ENCODE peak calls at places on chromosomes 12 and 14, in four cellular contexts. T is A549, P is BE2C, V is kidney epithelial cell. B is an unnamed sample.
A peak's percentile ranks its signal among the peaks of the same experiment; 100 is the strongest.

GRCh38 chr12:3077572-3078081 is 448 bp downstream of the TSPAN9 start:
- DNase-seq in T (no peak), P (no peak), V (no peak), B (no peak)

GRCh38 chr14:73231874-73232851 is 5.1 kb upstream of the PAPLN start:
- DNase-seq in T (peak; percentile 73), P (peak; percentile 53), V (no peak), B (no peak)

GRCh38 chr12:46839964-46840363 is 14.2 kb upstream of the SLC38A4 start:
- DNase-seq in T (no peak), P (no peak), V (no peak), B (no peak)

GRCh38 chr14:32576088-32576795 is 247.1 kb downstream of the AKAP6 start:
- DNase-seq in T (peak; percentile 55), P (peak; percentile 34), V (no peak), B (peak; percentile 65)

GRCh38 chr12:54294152-54294913 is 6.5 kb downstream of the NFE2 start:
- DNase-seq in T (peak; percentile 68), P (peak; percentile 63), V (no peak), B (no peak)

GRCh38 chr14:87567926-87568325 is 425.1 kb downstream of the GALC start:
- DNase-seq in T (no peak), P (no peak), V (no peak), B (no peak)

GRCh38 chr14:71029236-71029781 is 122.0 kb downstream of the PCNX1 start:
- DNase-seq in T (no peak), P (no peak), V (no peak), B (no peak)

GRCh38 chr12:51675062-51675803 is 84.2 kb downstream of the SCN8A start:
- DNase-seq in T (no peak), P (no peak), V (no peak), B (no peak)

GRCh38 chr14:99117671-99118045 is 154.3 kb downstream of the BCL11B start:
- DNase-seq in T (no peak), P (no peak), V (no peak), B (no peak)
- H3K4me3 ChIP-seq in T (no peak overlapping the region), P (no peak overlapping the region), V (no peak overlapping the region), B (no peak overlapping the region)

DNA sequence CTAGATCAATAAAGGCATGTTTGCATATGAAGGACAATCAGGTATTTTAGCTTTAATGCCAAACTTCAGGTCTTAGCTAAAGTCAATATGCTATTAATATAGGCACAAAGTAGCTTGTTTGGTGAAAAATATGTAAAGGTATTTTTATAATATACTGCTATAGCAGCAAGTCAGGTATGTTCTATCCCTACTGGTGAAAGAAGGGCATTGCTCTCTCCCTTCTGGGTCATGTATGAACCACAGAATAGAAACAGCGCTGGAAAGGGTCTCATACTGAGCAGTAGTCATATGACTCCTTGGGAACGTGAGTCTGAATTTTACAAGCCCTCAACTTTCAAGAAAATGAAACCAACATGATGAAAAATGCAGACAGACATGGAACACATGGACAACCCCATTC is 314.6 kb downstream of the GRIN2B start:
- DNase-seq in T (no peak), P (no peak), V (no peak), B (no peak)
- TF ChIP-seq CTCF in T (no peak), P (no peak), V (no peak), B (no peak)

GRCh38 chr12:27843714-27844245 is 63.7 kb upstream of the MANSC4 start:
- DNase-seq in T (no peak), P (no peak), V (no peak), B (no peak)
- H3K4me3 ChIP-seq in T (no peak overlapping the region), P (no peak overlapping the region), V (no peak overlapping the region), B (no peak overlapping the region)

DNA sequence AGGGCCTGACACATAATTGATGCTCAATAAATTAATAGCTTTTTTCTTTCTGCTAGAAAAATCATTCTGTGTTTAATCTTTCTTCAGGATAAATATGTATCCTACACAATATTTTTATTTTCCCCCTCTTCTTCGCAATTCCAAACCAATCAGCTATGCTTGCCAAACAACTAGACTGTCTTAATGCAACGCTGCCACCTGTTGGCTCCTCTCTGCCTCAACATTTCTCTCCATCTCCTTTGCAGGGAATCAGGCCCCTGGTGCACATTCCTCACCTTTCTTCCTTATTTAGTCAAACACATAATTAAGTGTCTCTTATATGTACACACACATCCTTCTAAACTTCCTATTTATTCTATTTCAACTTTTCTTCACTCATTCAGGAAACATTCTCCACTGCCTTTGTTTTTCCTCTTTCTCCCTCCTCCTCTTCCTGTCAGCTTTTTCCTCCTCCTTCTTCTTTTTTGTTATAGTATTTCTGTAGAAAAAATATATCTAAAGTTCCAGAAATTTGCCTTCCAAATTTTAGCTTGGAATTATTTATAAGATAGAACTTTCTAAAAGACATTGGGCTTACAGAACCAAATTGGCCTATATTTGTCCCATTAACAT is 406.0 kb downstream of the PRKD1 start:
- DNase-seq in T (no peak), P (peak; percentile 12), V (no peak), B (no peak)
- TF ChIP-seq CTCF in T (no peak), P (peak; percentile 49), V (peak; percentile 31), B (peak; percentile 38)

GRCh38 chr12:132695431-132695830 is 8.0 kb downstream of the PXMP2 start:
- DNase-seq in T (no peak), P (no peak), V (no peak), B (no peak)
- H3K4me3 ChIP-seq in T (no peak overlapping the region), P (no peak overlapping the region), V (no peak overlapping the region), B (no peak overlapping the region)

GRCh38 chr14:64220056-64220455 is 74.1 kb downstream of the ESR2 start:
- DNase-seq in T (no peak), P (no peak), V (no peak), B (no peak)
- TF ChIP-seq CTCF in T (no peak), P (peak; percentile 21), V (no peak), B (no peak)

B was measured in astrocyte of the cerebellum.